ENCODE peak calls at places on chromosomes 6 and 20, in six cellular contexts. One of them, this sample, is unnamed.

GRCh38 chr20:40254023-40254772 is 434.8 kb downstream of the MAFB start:
- DNase-seq in cardiac muscle cell: no peak
- DNase-seq in sigmoid colon: no peak
- DNase-seq in left ventricle myocardium inferior: no peak
- DNase-seq in mucosa of descending colon: no peak
- DNase-seq in body of pancreas: no peak
- DNase-seq in this sample: no peak

GRCh38 chr6:72286911-72287311 is 335.0 kb upstream of the KCNQ5 start:
- DNase-seq in cardiac muscle cell: no peak
- DNase-seq in mucosa of descending colon: no peak
- DNase-seq in left ventricle myocardium inferior: no peak
- DNase-seq in body of pancreas: no peak
- DNase-seq in sigmoid colon: no peak
- DNase-seq in this sample: peak; percentile 75

GRCh38 chr20:1302578-1303541 is 26.1 kb downstream of the SDCBP2 start:
- DNase-seq in sigmoid colon: peak; percentile 22
- DNase-seq in body of pancreas: no peak
- DNase-seq in mucosa of descending colon: peak; percentile 13
- DNase-seq in cardiac muscle cell: no peak
- DNase-seq in left ventricle myocardium inferior: no peak
- DNase-seq in this sample: no peak

GRCh38 chr6:71602385-71602949 is 283.9 kb upstream of the RIMS1 start:
- DNase-seq in cardiac muscle cell: no peak
- DNase-seq in sigmoid colon: no peak
- DNase-seq in body of pancreas: no peak
- DNase-seq in left ventricle myocardium inferior: no peak
- DNase-seq in mucosa of descending colon: no peak
- DNase-seq in this sample: peak; percentile 62

GRCh38 chr6:125906158-125906998 is 50.2 kb upstream of the HINT3 start:
- DNase-seq in body of pancreas: peak; percentile 60
- DNase-seq in cardiac muscle cell: peak; percentile 34
- DNase-seq in mucosa of descending colon: peak; percentile 55
- DNase-seq in left ventricle myocardium inferior: no peak
- DNase-seq in sigmoid colon: no peak
- DNase-seq in this sample: peak; percentile 27

GRCh38 chr20:57048027-57048869 is 218.2 kb downstream of the BMP7 start:
- DNase-seq in sigmoid colon: peak; percentile 64
- DNase-seq in body of pancreas: peak; percentile 29
- DNase-seq in mucosa of descending colon: peak; percentile 43
- DNase-seq in cardiac muscle cell: peak; percentile 70
- DNase-seq in left ventricle myocardium inferior: no peak
- DNase-seq in this sample: no peak

GRCh38 chr20:43740642-43741041 is 13.8 kb upstream of the GTSF1L start:
- DNase-seq in left ventricle myocardium inferior: no peak
- DNase-seq in sigmoid colon: no peak
- DNase-seq in body of pancreas: no peak
- DNase-seq in mucosa of descending colon: no peak
- DNase-seq in cardiac muscle cell: no peak
- DNase-seq in this sample: no peak

GRCh38 chr6:74574794-74575193 is 631.1 kb downstream of the COL12A1 start:
- DNase-seq in body of pancreas: no peak
- DNase-seq in sigmoid colon: no peak
- DNase-seq in left ventricle myocardium inferior: no peak
- DNase-seq in cardiac muscle cell: peak; percentile 25
- DNase-seq in mucosa of descending colon: no peak
- DNase-seq in this sample: peak; percentile 58

GRCh38 chr20:21513181-21513663 is 642 bp downstream of the NKX2-2 start:
- DNase-seq in mucosa of descending colon: no peak
- DNase-seq in sigmoid colon: no peak
- DNase-seq in cardiac muscle cell: no peak
- DNase-seq in body of pancreas: no peak
- DNase-seq in left ventricle myocardium inferior: no peak
- DNase-seq in this sample: no peak

GRCh38 chr6:5108536-5108935 is 23.4 kb downstream of the PPP1R3G start:
- DNase-seq in cardiac muscle cell: no peak
- DNase-seq in left ventricle myocardium inferior: no peak
- DNase-seq in body of pancreas: no peak
- DNase-seq in mucosa of descending colon: no peak
- DNase-seq in sigmoid colon: peak; percentile 54
- DNase-seq in this sample: no peak

GRCh38 chr6:39072830-39073229 is 24.2 kb downstream of the GLP1R start:
- DNase-seq in mucosa of descending colon: no peak
- DNase-seq in left ventricle myocardium inferior: no peak
- DNase-seq in cardiac muscle cell: no peak
- DNase-seq in sigmoid colon: peak; percentile 59
- DNase-seq in body of pancreas: no peak
- DNase-seq in this sample: no peak
- H3K4me1 ChIP-seq in mucosa of descending colon: no peaks in the 10 kb centered on the region
- H3K4me1 ChIP-seq in left ventricle myocardium inferior: peaks cover 8% of the 10 kb centered on the region
- H3K4me1 ChIP-seq in cardiac muscle cell: no peaks in the 10 kb centered on the region
- H3K4me1 ChIP-seq in sigmoid colon: no peaks in the 10 kb centered on the region
- H3K4me1 ChIP-seq in body of pancreas: no peaks in the 10 kb centered on the region
- H3K4me1 ChIP-seq in this sample: no peaks in the 10 kb centered on the region

DNA sequence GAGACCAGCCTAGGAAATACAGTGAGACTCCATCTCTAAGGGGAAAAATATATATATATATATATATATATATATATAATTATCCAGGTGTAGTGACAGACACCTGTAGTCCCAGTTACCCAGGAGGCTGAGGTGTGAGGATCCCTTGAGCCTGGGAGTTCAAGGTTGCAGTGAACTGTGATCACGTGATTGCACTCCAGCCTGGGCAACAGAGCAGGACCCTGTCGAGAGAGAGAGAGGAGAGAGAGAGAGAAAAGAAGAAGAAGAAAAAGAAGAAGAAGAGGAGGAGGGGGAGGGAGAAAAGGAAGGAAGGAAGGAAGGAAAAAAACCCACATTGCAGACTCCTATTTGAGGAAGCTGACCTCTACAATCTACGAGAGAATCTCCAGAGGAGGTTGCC is 49.8 kb downstream of the COL11A2 start:
- DNase-seq in left ventricle myocardium inferior: no peak
- DNase-seq in sigmoid colon: no peak
- DNase-seq in cardiac muscle cell: no peak
- DNase-seq in body of pancreas: no peak
- DNase-seq in mucosa of descending colon: no peak
- DNase-seq in this sample: no peak
- H3K4me1 ChIP-seq in left ventricle myocardium inferior: no peaks in the 10 kb centered on the region
- H3K4me1 ChIP-seq in sigmoid colon: no peaks in the 10 kb centered on the region
- H3K4me1 ChIP-seq in cardiac muscle cell: no peaks in the 10 kb centered on the region
- H3K4me1 ChIP-seq in body of pancreas: no peaks in the 10 kb centered on the region
- H3K4me1 ChIP-seq in mucosa of descending colon: no peaks in the 10 kb centered on the region
- H3K4me1 ChIP-seq in this sample: no peaks in the 10 kb centered on the region

GRCh38 chr6:38867726-38868125 is 152.6 kb downstream of the DNAH8 start:
- DNase-seq in left ventricle myocardium inferior: no peak
- DNase-seq in sigmoid colon: no peak
- DNase-seq in body of pancreas: no peak
- DNase-seq in mucosa of descending colon: no peak
- DNase-seq in cardiac muscle cell: no peak
- DNase-seq in this sample: no peak
- H3K4me1 ChIP-seq in left ventricle myocardium inferior: no peaks in the 10 kb centered on the region
- H3K4me1 ChIP-seq in sigmoid colon: no peaks in the 10 kb centered on the region
- H3K4me1 ChIP-seq in body of pancreas: no peaks in the 10 kb centered on the region
- H3K4me1 ChIP-seq in mucosa of descending colon: no peaks in the 10 kb centered on the region
- H3K4me1 ChIP-seq in cardiac muscle cell: no peaks in the 10 kb centered on the region
- H3K4me1 ChIP-seq in this sample: no peaks in the 10 kb centered on the region

GRCh38 chr6:51526922-51527321 is 560.5 kb downstream of the PKHD1 start:
- DNase-seq in sigmoid colon: no peak
- DNase-seq in cardiac muscle cell: no peak
- DNase-seq in body of pancreas: no peak
- DNase-seq in mucosa of descending colon: no peak
- DNase-seq in left ventricle myocardium inferior: no peak
- DNase-seq in this sample: no peak
- H3K4me1 ChIP-seq in sigmoid colon: no peaks in the 10 kb centered on the region
- H3K4me1 ChIP-seq in cardiac muscle cell: no peaks in the 10 kb centered on the region
- H3K4me1 ChIP-seq in body of pancreas: no peaks in the 10 kb centered on the region
- H3K4me1 ChIP-seq in mucosa of descending colon: no peaks in the 10 kb centered on the region
- H3K4me1 ChIP-seq in left ventricle myocardium inferior: no peaks in the 10 kb centered on the region
- H3K4me1 ChIP-seq in this sample: no peaks in the 10 kb centered on the region

DNA sequence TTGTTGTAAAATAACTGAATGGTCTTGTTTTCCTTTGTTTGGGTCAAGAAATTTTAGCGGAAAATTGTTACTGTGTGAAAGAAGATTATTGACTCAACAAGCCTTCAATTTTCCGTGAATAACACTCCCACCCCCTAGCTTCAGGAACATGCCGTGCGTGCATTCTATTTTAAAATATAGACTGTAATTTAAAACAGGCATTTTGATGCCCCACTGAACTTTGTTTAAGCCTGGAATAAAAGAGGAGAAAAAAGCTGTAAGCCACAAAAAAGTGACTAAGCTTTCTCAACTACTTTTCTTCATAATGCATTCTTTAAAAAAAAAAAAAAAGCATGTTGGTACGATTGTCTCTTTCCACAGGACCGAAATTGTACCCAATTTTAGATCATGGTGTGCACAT is 166.0 kb downstream of the ARID1B start:
- DNase-seq in body of pancreas: no peak
- DNase-seq in mucosa of descending colon: no peak
- DNase-seq in left ventricle myocardium inferior: no peak
- DNase-seq in sigmoid colon: no peak
- DNase-seq in cardiac muscle cell: no peak
- DNase-seq in this sample: no peak
- H3K4me1 ChIP-seq in body of pancreas: peaks cover 65% of the 10 kb centered on the region
- H3K4me1 ChIP-seq in mucosa of descending colon: no peaks in the 10 kb centered on the region
- H3K4me1 ChIP-seq in left ventricle myocardium inferior: peaks cover 74% of the 10 kb centered on the region
- H3K4me1 ChIP-seq in sigmoid colon: no peaks in the 10 kb centered on the region
- H3K4me1 ChIP-seq in cardiac muscle cell: peaks cover 14% of the 10 kb centered on the region
- H3K4me1 ChIP-seq in this sample: peaks cover 5% of the 10 kb centered on the region